ENCODE peak calls at places on chromosomes 4 and X, in four cellular contexts. One of them, this sample, is unnamed. For H3K4me1, the result is how much of the 10 kb centered on the place peaks cover.

GRCh38 chrX:43504394-43504793 is 151.7 kb upstream of the MAOA start:
- DNase-seq in A549: no peak
- DNase-seq in GM12878: no peak
- DNase-seq in IMR-90: no peak
- DNase-seq in this sample: no peak

GRCh38 chr4:54475546-54475945 is 182.2 kb upstream of the KIT start:
- DNase-seq in GM12878: no peak
- DNase-seq in IMR-90: no peak
- DNase-seq in A549: no peak
- DNase-seq in this sample: no peak

GRCh38 chrX:21683910-21684309 is 25.8 kb upstream of the KLHL34 start:
- DNase-seq in IMR-90: peak
- DNase-seq in GM12878: no peak
- DNase-seq in A549: no peak
- DNase-seq in this sample: no peak

GRCh38 chr4:1763070-1763549 is 30.0 kb upstream of the FGFR3 start:
- DNase-seq in GM12878: no peak
- DNase-seq in A549: no peak
- DNase-seq in IMR-90: no peak
- DNase-seq in this sample: no peak

GRCh38 chr4:30386266-30386895 is 333.8 kb upstream of the PCDH7 start:
- DNase-seq in GM12878: no peak
- DNase-seq in IMR-90: peak
- DNase-seq in A549: no peak
- DNase-seq in this sample: no peak

GRCh38 chr4:114364857-114365256 is 233.8 kb upstream of the UGT8 start:
- DNase-seq in IMR-90: peak
- DNase-seq in A549: no peak
- DNase-seq in GM12878: no peak
- DNase-seq in this sample: no peak

GRCh38 chrX:15269618-15270521 is at the start of gene ASB9:
- DNase-seq in IMR-90: peak
- DNase-seq in A549: peak
- DNase-seq in GM12878: no peak
- DNase-seq in this sample: no peak

GRCh38 chr4:79284893-79285292 is 41.0 kb downstream of the NAA11 start:
- DNase-seq in A549: no peak
- DNase-seq in IMR-90: no peak
- DNase-seq in GM12878: no peak
- DNase-seq in this sample: no peak

GRCh38 chr4:581753-582361 is 5.8 kb upstream of the TMEM271 start:
- DNase-seq in A549: no peak
- DNase-seq in IMR-90: no peak
- DNase-seq in GM12878: no peak
- DNase-seq in this sample: no peak

GRCh38 chrX:31931225-31931624 is 859.4 kb upstream of the FTHL17 start:
- DNase-seq in GM12878: no peak
- DNase-seq in IMR-90: peak
- DNase-seq in A549: no peak
- DNase-seq in this sample: no peak

GRCh38 chr4:15375707-15376106 is 52.1 kb upstream of the C1QTNF7 start:
- DNase-seq in GM12878: no peak
- DNase-seq in IMR-90: no peak
- DNase-seq in A549: no peak
- DNase-seq in this sample: no peak

GRCh38 chr4:7902826-7903225 is 36.8 kb downstream of the AFAP1 start:
- DNase-seq in GM12878: no peak
- DNase-seq in IMR-90: no peak
- DNase-seq in A549: no peak
- DNase-seq in this sample: no peak

GRCh38 chr4:7903686-7904085 is 36.0 kb downstream of the AFAP1 start:
- DNase-seq in A549: no peak
- DNase-seq in GM12878: no peak
- DNase-seq in IMR-90: peak
- DNase-seq in this sample: no peak

GRCh38 chr4:7901274-7901845 is 38.3 kb downstream of the AFAP1 start:
- DNase-seq in A549: no peak
- DNase-seq in GM12878: no peak
- DNase-seq in IMR-90: no peak
- DNase-seq in this sample: no peak

GRCh38 chr4:7900351-7900750 is 39.3 kb downstream of the AFAP1 start:
- DNase-seq in GM12878: no peak
- DNase-seq in IMR-90: no peak
- DNase-seq in A549: no peak
- DNase-seq in this sample: no peak

GRCh38 chr4:7902101-7902553 is 37.5 kb downstream of the AFAP1 start:
- DNase-seq in IMR-90: no peak
- DNase-seq in GM12878: no peak
- DNase-seq in A549: no peak
- DNase-seq in this sample: no peak
- H3K4me1 ChIP-seq in IMR-90: under half
- H3K4me1 ChIP-seq in GM12878: under half
- H3K4me1 ChIP-seq in A549: half or more
- H3K4me1 ChIP-seq in this sample: under half

GRCh38 chr4:108744307-108744706 is 18.5 kb downstream of the ETNPPL start:
- DNase-seq in IMR-90: no peak
- DNase-seq in A549: no peak
- DNase-seq in GM12878: no peak
- DNase-seq in this sample: no peak

GRCh38 chr4:108754327-108754726 is 8.5 kb downstream of the ETNPPL start:
- DNase-seq in IMR-90: no peak
- DNase-seq in A549: no peak
- DNase-seq in GM12878: no peak
- DNase-seq in this sample: no peak

GRCh38 chr4:108751321-108751720 is 11.5 kb downstream of the ETNPPL start:
- DNase-seq in A549: no peak
- DNase-seq in IMR-90: no peak
- DNase-seq in GM12878: no peak
- DNase-seq in this sample: no peak

GRCh38 chr4:108749119-108749518 is 13.7 kb downstream of the ETNPPL start:
- DNase-seq in IMR-90: no peak
- DNase-seq in GM12878: no peak
- DNase-seq in A549: no peak
- DNase-seq in this sample: no peak
- TF ChIP-seq ELK1 in IMR-90: no peak
- TF ChIP-seq ELK1 in GM12878: no peak
- TF ChIP-seq ELK1 in A549: no peak
- TF ChIP-seq ELK1 in this sample: no peak

GRCh38 chr4:121138014-121138413 is 26.1 kb downstream of the TNIP3 start:
- DNase-seq in A549: no peak
- DNase-seq in IMR-90: no peak
- DNase-seq in GM12878: no peak
- DNase-seq in this sample: no peak
- H3K4me1 ChIP-seq in A549: under half
- H3K4me1 ChIP-seq in IMR-90: under half
- H3K4me1 ChIP-seq in GM12878: under half
- H3K4me1 ChIP-seq in this sample: under half

DNA sequence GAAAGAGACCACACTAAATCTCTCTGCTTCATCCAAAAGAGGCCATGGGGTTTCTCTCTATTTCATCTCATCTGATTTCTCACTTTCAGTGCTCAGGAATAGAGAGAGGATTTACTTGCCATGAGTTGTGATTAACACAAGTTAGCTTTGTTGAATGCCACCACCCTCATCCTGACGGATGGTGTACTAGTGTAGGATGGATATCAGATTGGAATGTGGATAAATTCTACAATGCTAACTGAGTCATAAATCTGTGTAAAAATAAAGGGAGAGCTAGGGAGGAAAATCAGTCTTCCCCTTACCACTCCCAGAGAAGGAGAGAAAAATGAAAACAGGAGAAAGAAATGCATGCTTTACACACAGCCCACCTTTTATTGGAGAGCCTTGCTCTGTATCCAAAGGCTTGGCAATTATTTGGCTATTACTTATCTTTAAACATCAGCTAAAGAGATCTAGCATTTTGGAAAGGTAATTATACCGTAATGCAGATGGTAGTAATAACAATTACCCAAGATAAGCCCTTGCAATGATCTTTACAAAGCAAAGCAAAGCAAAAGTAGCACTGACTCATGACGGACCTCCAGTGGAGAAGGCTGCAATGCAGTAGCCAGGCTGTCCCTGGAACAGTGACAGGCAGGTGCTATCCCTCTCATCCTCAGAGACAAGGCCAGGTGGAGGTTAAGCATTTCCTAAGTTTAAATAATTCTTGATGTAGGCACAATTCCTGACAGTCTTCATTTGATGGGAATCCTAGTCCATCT is 306.3 kb upstream of the PPARGC1A start:
- DNase-seq in IMR-90: peak
- DNase-seq in A549: no peak
- DNase-seq in GM12878: no peak
- DNase-seq in this sample: no peak
- TF ChIP-seq ELK1 in IMR-90: no peak
- TF ChIP-seq ELK1 in A549: no peak
- TF ChIP-seq ELK1 in GM12878: no peak
- TF ChIP-seq ELK1 in this sample: no peak

This sample was measured in K562.